ENCODE peak calls at places on chromosomes 12 and 14, in six cellular contexts. One of them, this sample, is unnamed.
A peak's percentile ranks its signal among the peaks of the same experiment; 100 is the strongest.

GRCh38 chr14:70770490-70770889 is 38.8 kb downstream of the MAP3K9 start:
- DNase-seq in tibial artery: no peak
- DNase-seq in lower lobe of right lung: no peak
- DNase-seq in breast epithelium: no peak
- DNase-seq in aorta: no peak
- DNase-seq in CD8-positive, alpha-beta memory T cell: no peak
- DNase-seq in this sample: no peak

GRCh38 chr12:101470939-101471338 is 4.2 kb upstream of the SPIC start:
- DNase-seq in aorta: no peak
- DNase-seq in CD8-positive, alpha-beta memory T cell: no peak
- DNase-seq in lower lobe of right lung: no peak
- DNase-seq in tibial artery: no peak
- DNase-seq in breast epithelium: no peak
- DNase-seq in this sample: no peak

GRCh38 chr14:46651526-46652144 is at the start of gene RPL10L:
- DNase-seq in CD8-positive, alpha-beta memory T cell: no peak
- DNase-seq in breast epithelium: no peak
- DNase-seq in tibial artery: no peak
- DNase-seq in lower lobe of right lung: no peak
- DNase-seq in aorta: peak; percentile 57
- DNase-seq in this sample: no peak

GRCh38 chr12:104121001-104121400 is 17.0 kb downstream of the NFYB start:
- DNase-seq in breast epithelium: no peak
- DNase-seq in tibial artery: no peak
- DNase-seq in lower lobe of right lung: no peak
- DNase-seq in CD8-positive, alpha-beta memory T cell: no peak
- DNase-seq in aorta: no peak
- DNase-seq in this sample: peak; percentile 40

GRCh38 chr14:99320105-99320572 is 48.1 kb upstream of the BCL11B start:
- DNase-seq in lower lobe of right lung: peak; percentile 68
- DNase-seq in CD8-positive, alpha-beta memory T cell: peak; percentile 65
- DNase-seq in breast epithelium: no peak
- DNase-seq in tibial artery: no peak
- DNase-seq in aorta: peak; percentile 77
- DNase-seq in this sample: no peak

GRCh38 chr12:6323340-6323994 is 13.0 kb downstream of the PLEKHG6 start:
- DNase-seq in lower lobe of right lung: no peak
- DNase-seq in tibial artery: no peak
- DNase-seq in aorta: no peak
- DNase-seq in breast epithelium: no peak
- DNase-seq in CD8-positive, alpha-beta memory T cell: no peak
- DNase-seq in this sample: peak; percentile 92

GRCh38 chr12:123269395-123269892 is 2.2 kb downstream of the CDK2AP1 start:
- DNase-seq in breast epithelium: peak; percentile 71
- DNase-seq in aorta: peak; percentile 89
- DNase-seq in CD8-positive, alpha-beta memory T cell: no peak
- DNase-seq in tibial artery: peak; percentile 66
- DNase-seq in lower lobe of right lung: peak; percentile 76
- DNase-seq in this sample: peak; percentile 47

GRCh38 chr14:22982477-22983245 is at the start of gene AJUBA:
- DNase-seq in aorta: peak; percentile 97
- DNase-seq in tibial artery: peak; percentile 91
- DNase-seq in lower lobe of right lung: peak; percentile 90
- DNase-seq in CD8-positive, alpha-beta memory T cell: peak; percentile 48
- DNase-seq in breast epithelium: peak; percentile 82
- DNase-seq in this sample: peak; percentile 83

GRCh38 chr14:43418314-43418713 is 1088.8 kb downstream of the FSCB start:
- DNase-seq in aorta: no peak
- DNase-seq in lower lobe of right lung: no peak
- DNase-seq in CD8-positive, alpha-beta memory T cell: no peak
- DNase-seq in tibial artery: no peak
- DNase-seq in breast epithelium: no peak
- DNase-seq in this sample: no peak

GRCh38 chr12:64610660-64611429 is 550 bp downstream of the RASSF3 start:
- DNase-seq in aorta: peak; percentile 88
- DNase-seq in lower lobe of right lung: peak; percentile 83
- DNase-seq in tibial artery: peak; percentile 47
- DNase-seq in CD8-positive, alpha-beta memory T cell: peak; percentile 62
- DNase-seq in breast epithelium: no peak
- DNase-seq in this sample: peak; percentile 15

GRCh38 chr14:94028450-94028826 is 2.3 kb downstream of the OTUB2 start:
- DNase-seq in lower lobe of right lung: no peak
- DNase-seq in tibial artery: no peak
- DNase-seq in breast epithelium: no peak
- DNase-seq in aorta: no peak
- DNase-seq in CD8-positive, alpha-beta memory T cell: no peak
- DNase-seq in this sample: peak; percentile 31

GRCh38 chr12:6092784-6093722 is 31.4 kb downstream of the VWF start:
- DNase-seq in tibial artery: peak; percentile 54
- DNase-seq in CD8-positive, alpha-beta memory T cell: no peak
- DNase-seq in lower lobe of right lung: peak; percentile 81
- DNase-seq in breast epithelium: peak; percentile 70
- DNase-seq in aorta: peak; percentile 89
- DNase-seq in this sample: peak; percentile 80

GRCh38 chr12:132143328-132144071 is 619 bp downstream of the DDX51 start:
- DNase-seq in CD8-positive, alpha-beta memory T cell: peak; percentile 20
- DNase-seq in breast epithelium: peak; percentile 49
- DNase-seq in tibial artery: no peak
- DNase-seq in aorta: peak; percentile 73
- DNase-seq in lower lobe of right lung: no peak
- DNase-seq in this sample: no peak

GRCh38 chr12:2754208-2754607 is 40.6 kb upstream of the FKBP4 start:
- DNase-seq in lower lobe of right lung: no peak
- DNase-seq in aorta: no peak
- DNase-seq in breast epithelium: no peak
- DNase-seq in tibial artery: no peak
- DNase-seq in CD8-positive, alpha-beta memory T cell: no peak
- DNase-seq in this sample: no peak

GRCh38 chr12:42564540-42564939 is 25.0 kb downstream of the PRICKLE1 start:
- DNase-seq in breast epithelium: no peak
- DNase-seq in lower lobe of right lung: no peak
- DNase-seq in tibial artery: no peak
- DNase-seq in CD8-positive, alpha-beta memory T cell: no peak
- DNase-seq in aorta: no peak
- DNase-seq in this sample: no peak

GRCh38 chr14:97329701-97330100 is 532.5 kb downstream of the VRK1 start:
- DNase-seq in CD8-positive, alpha-beta memory T cell: no peak
- DNase-seq in tibial artery: no peak
- DNase-seq in aorta: no peak
- DNase-seq in lower lobe of right lung: no peak
- DNase-seq in breast epithelium: no peak
- DNase-seq in this sample: no peak

GRCh38 chr12:70359458-70360197 is 6.5 kb upstream of the KCNMB4 start:
- DNase-seq in aorta: no peak
- DNase-seq in CD8-positive, alpha-beta memory T cell: no peak
- DNase-seq in tibial artery: no peak
- DNase-seq in lower lobe of right lung: no peak
- DNase-seq in breast epithelium: no peak
- DNase-seq in this sample: no peak

GRCh38 chr14:42248131-42248530 is 641.5 kb downstream of the LRFN5 start:
- DNase-seq in tibial artery: no peak
- DNase-seq in breast epithelium: no peak
- DNase-seq in CD8-positive, alpha-beta memory T cell: no peak
- DNase-seq in lower lobe of right lung: no peak
- DNase-seq in aorta: no peak
- DNase-seq in this sample: no peak

GRCh38 chr14:104864267-104865068 is 600 bp upstream of the CEP170B start:
- DNase-seq in lower lobe of right lung: peak; percentile 81
- DNase-seq in tibial artery: no peak
- DNase-seq in breast epithelium: peak; percentile 67
- DNase-seq in CD8-positive, alpha-beta memory T cell: no peak
- DNase-seq in aorta: peak; percentile 82
- DNase-seq in this sample: no peak

GRCh38 chr14:49464885-49465284 is 121.3 kb downstream of the RPS29 start:
- DNase-seq in breast epithelium: no peak
- DNase-seq in CD8-positive, alpha-beta memory T cell: no peak
- DNase-seq in tibial artery: no peak
- DNase-seq in lower lobe of right lung: no peak
- DNase-seq in aorta: no peak
- DNase-seq in this sample: no peak

GRCh38 chr12:62210422-62210821 is 49.8 kb upstream of the USP15 start:
- DNase-seq in tibial artery: peak; percentile 47
- DNase-seq in breast epithelium: no peak
- DNase-seq in lower lobe of right lung: peak; percentile 59
- DNase-seq in CD8-positive, alpha-beta memory T cell: no peak
- DNase-seq in aorta: peak; percentile 61
- DNase-seq in this sample: peak; percentile 61

GRCh38 chr12:51419473-51420228 is 5.0 kb upstream of the SLC4A8 start:
- DNase-seq in aorta: no peak
- DNase-seq in CD8-positive, alpha-beta memory T cell: no peak
- DNase-seq in lower lobe of right lung: no peak
- DNase-seq in tibial artery: no peak
- DNase-seq in breast epithelium: no peak
- DNase-seq in this sample: no peak

GRCh38 chr12:24396266-24396665 is 446.8 kb upstream of the SOX5 start:
- DNase-seq in breast epithelium: no peak
- DNase-seq in tibial artery: no peak
- DNase-seq in CD8-positive, alpha-beta memory T cell: no peak
- DNase-seq in lower lobe of right lung: no peak
- DNase-seq in aorta: no peak
- DNase-seq in this sample: no peak

GRCh38 chr14:75831455-75831854 is 150.3 kb downstream of the TGFB3 start:
- DNase-seq in tibial artery: no peak
- DNase-seq in aorta: no peak
- DNase-seq in breast epithelium: peak; percentile 76
- DNase-seq in CD8-positive, alpha-beta memory T cell: no peak
- DNase-seq in lower lobe of right lung: peak; percentile 86
- DNase-seq in this sample: peak; percentile 56
- H3K4me3 ChIP-seq in tibial artery: no peak overlapping the region
- H3K4me3 ChIP-seq in aorta: no peak overlapping the region
- H3K4me3 ChIP-seq in breast epithelium: peak overlapping the region; percentile 32
- H3K4me3 ChIP-seq in CD8-positive, alpha-beta memory T cell: no peak overlapping the region
- H3K4me3 ChIP-seq in lower lobe of right lung: no peak overlapping the region
- H3K4me3 ChIP-seq in this sample: no peak overlapping the region

DNA sequence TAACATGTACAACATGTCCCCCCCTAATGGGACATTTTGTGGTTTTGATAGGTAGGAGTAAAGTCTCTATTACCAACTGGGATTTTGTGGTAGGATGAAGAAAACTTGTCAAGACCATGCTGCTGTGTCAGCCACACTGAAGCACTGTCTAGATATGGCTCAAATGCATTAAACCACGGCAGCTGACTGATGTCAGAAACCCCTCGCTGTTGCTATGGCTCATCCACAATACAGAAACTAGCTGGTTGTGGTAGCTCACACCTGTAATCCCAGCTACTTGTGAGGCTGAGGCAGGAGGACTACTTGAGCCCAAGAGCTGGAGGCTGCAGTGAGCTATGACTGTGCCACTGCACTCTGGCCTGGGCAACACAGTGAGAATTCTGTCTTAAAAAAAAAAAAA is 40.1 kb downstream of the PAPLN start:
- DNase-seq in lower lobe of right lung: no peak
- DNase-seq in breast epithelium: no peak
- DNase-seq in tibial artery: no peak
- DNase-seq in CD8-positive, alpha-beta memory T cell: no peak
- DNase-seq in aorta: no peak
- DNase-seq in this sample: no peak
- H3K27ac ChIP-seq in lower lobe of right lung: no peak overlapping the region
- H3K27ac ChIP-seq in breast epithelium: no peak overlapping the region
- H3K27ac ChIP-seq in tibial artery: no peak overlapping the region
- H3K27ac ChIP-seq in CD8-positive, alpha-beta memory T cell: no peak overlapping the region
- H3K27ac ChIP-seq in aorta: no peak overlapping the region
- H3K27ac ChIP-seq in this sample: no peak overlapping the region

DNA sequence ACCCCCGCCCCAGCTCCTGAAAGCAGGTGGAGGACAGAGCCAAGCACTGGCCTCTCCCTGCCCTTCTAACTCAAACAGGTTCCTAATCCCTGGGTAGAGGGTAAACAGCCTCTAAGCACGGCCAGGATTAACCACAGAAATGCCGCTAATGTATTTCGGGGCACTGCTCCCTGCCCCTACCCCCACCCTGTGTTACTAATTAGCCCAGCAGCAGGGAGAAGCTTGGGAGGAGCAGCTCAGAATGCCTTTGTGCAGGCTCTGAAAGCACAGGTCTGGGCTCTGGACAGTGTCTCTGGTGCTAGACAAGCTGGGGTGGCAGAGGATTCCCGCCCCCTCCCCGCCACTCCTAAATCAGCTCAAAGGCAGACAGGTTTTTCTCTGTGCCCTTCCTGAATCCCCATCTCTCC is 53.2 kb downstream of the SMUG1 start:
- DNase-seq in CD8-positive, alpha-beta memory T cell: no peak
- DNase-seq in tibial artery: no peak
- DNase-seq in lower lobe of right lung: no peak
- DNase-seq in aorta: peak; percentile 26
- DNase-seq in breast epithelium: no peak
- DNase-seq in this sample: no peak
- H3K27me3 ChIP-seq in CD8-positive, alpha-beta memory T cell: peaks cover 24% of the 10 kb centered on the region
- H3K27me3 ChIP-seq in tibial artery: no peaks in the 10 kb centered on the region
- H3K27me3 ChIP-seq in lower lobe of right lung: no peaks in the 10 kb centered on the region
- H3K27me3 ChIP-seq in aorta: no peaks in the 10 kb centered on the region
- H3K27me3 ChIP-seq in breast epithelium: no peaks in the 10 kb centered on the region
- H3K27me3 ChIP-seq in this sample: peaks cover 22% of the 10 kb centered on the region

GRCh38 chr12:112627851-112628250 is 163.7 kb upstream of the RPH3A start:
- DNase-seq in tibial artery: no peak
- DNase-seq in CD8-positive, alpha-beta memory T cell: no peak
- DNase-seq in breast epithelium: no peak
- DNase-seq in aorta: no peak
- DNase-seq in lower lobe of right lung: no peak
- DNase-seq in this sample: no peak
- H3K4me3 ChIP-seq in tibial artery: no peak overlapping the region
- H3K4me3 ChIP-seq in CD8-positive, alpha-beta memory T cell: no peak overlapping the region
- H3K4me3 ChIP-seq in breast epithelium: no peak overlapping the region
- H3K4me3 ChIP-seq in aorta: no peak overlapping the region
- H3K4me3 ChIP-seq in lower lobe of right lung: no peak overlapping the region
- H3K4me3 ChIP-seq in this sample: no peak overlapping the region

DNA sequence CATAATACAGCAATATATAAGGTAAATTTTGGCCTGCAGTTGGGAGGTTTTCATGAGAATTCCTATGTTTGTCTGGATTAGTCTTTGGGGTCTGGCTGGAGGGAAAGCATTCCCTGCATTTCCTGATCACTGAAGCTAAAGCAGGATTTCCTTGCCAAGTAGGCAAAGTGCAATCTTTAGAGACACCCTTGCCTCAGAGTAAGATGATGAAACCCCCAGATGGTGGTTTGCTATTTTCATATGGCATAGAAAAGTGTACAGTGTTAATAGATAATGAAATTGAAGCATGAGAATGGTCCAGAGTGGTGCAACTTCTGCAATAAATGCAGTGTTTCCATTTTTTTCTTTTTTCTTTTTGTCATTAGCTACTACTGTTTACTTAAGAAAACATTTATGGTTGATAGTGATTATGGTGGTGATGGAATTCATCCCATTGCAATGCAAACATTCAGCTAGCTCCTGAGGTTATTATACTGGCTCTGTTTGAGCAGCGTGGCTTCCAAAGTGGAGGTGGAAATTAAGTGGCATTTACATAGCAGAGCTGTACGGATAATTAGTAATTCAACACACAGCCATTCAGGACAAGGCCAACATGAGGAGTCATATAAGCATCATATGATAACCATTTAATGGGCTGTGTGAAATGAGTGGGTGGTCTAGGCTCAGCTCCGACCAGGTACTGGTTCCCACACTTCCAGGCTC is 276.3 kb downstream of the DUSP6 start:
- DNase-seq in aorta: no peak
- DNase-seq in lower lobe of right lung: no peak
- DNase-seq in CD8-positive, alpha-beta memory T cell: no peak
- DNase-seq in tibial artery: no peak
- DNase-seq in breast epithelium: no peak
- DNase-seq in this sample: no peak
- H3K27ac ChIP-seq in aorta: no peak overlapping the region
- H3K27ac ChIP-seq in lower lobe of right lung: no peak overlapping the region
- H3K27ac ChIP-seq in CD8-positive, alpha-beta memory T cell: no peak overlapping the region
- H3K27ac ChIP-seq in tibial artery: no peak overlapping the region
- H3K27ac ChIP-seq in breast epithelium: no peak overlapping the region
- H3K27ac ChIP-seq in this sample: no peak overlapping the region

This sample was measured in brain microvascular endothelial cell.